ENCODE peak calls at places on chromosomes 3 and 15, in eight cellular contexts. L is natural killer cell treated with Interleukin-12 subunit alpha and Interleukin-12 subunit beta and Interleukin-15 and Interleukin-18, amount 100 ng/mL, for 72 hours; Q is upper lobe of right lung; B is heart right ventricle; H is substantia nigra; D is mesenteric fat pad; V is activated naive CD4-positive, alpha-beta T cell treated with anti-CD3 and anti-CD28 coated beads, Interleukin-2, amount 50 U/mL, for 72 hours; A is HEK293T. X is an unnamed sample.

GRCh38 chr3:29686889-29687592 is 406.2 kb downstream of the RBMS3 start:
- DNase-seq in L (no peak), Q (no peak), B (no peak), H (no peak), D (no peak), V (no peak), A (no peak), X (no peak)

GRCh38 chr3:132916096-132916495 is 122.1 kb upstream of the TMEM108 start:
- DNase-seq in L (no peak), Q (no peak), B (no peak), H (no peak), D (no peak), V (no peak), A (no peak), X (no peak)

GRCh38 chr3:146256851-146257486 is 6.1 kb upstream of the PLSCR4 start:
- DNase-seq in L (no peak), Q (no peak), B (no peak), H (no peak), D (no peak), V (no peak), A (no peak), X (no peak)

GRCh38 chr3:81643721-81644120 is 117.7 kb downstream of the GBE1 start:
- DNase-seq in L (no peak), Q (no peak), B (no peak), H (no peak), D (no peak), V (no peak), A (peak), X (no peak)

GRCh38 chr15:71465109-71465508 is 345.2 kb upstream of the NR2E3 start:
- DNase-seq in L (no peak), Q (no peak), B (no peak), H (no peak), D (no peak), V (no peak), A (no peak), X (peak)

GRCh38 chr3:125115640-125116039 is 59.8 kb upstream of the HEG1 start:
- DNase-seq in L (peak), Q (no peak), B (peak), H (no peak), D (no peak), V (no peak), A (no peak), X (no peak)

GRCh38 chr3:13016083-13016725 is 57.0 kb downstream of the IQSEC1 start:
- DNase-seq in L (peak), Q (peak), B (peak), H (no peak), D (no peak), V (no peak), A (no peak), X (no peak)

GRCh38 chr3:197397812-197398211 is 99.4 kb upstream of the DLG1 start:
- DNase-seq in L (no peak), Q (no peak), B (no peak), H (no peak), D (peak), V (no peak), A (no peak), X (no peak)

GRCh38 chr3:124351430-124352142 is 359.7 kb upstream of the ROPN1 start:
- DNase-seq in L (no peak), Q (no peak), B (peak), H (peak), D (no peak), V (no peak), A (peak), X (peak)

GRCh38 chr3:30135190-30135589 is 471.2 kb upstream of the TGFBR2 start:
- DNase-seq in L (no peak), Q (no peak), B (peak), H (no peak), D (no peak), V (no peak), A (no peak), X (no peak)

GRCh38 chr3:114058646-114059045 is 2.1 kb downstream of the QTRT2 start:
- DNase-seq in L (no peak), Q (no peak), B (no peak), H (no peak), D (no peak), V (no peak), A (no peak), X (no peak)

GRCh38 chr3:145182196-145182911 is 978.6 kb downstream of the PLOD2 start:
- DNase-seq in L (no peak), Q (no peak), B (no peak), H (no peak), D (no peak), V (no peak), A (no peak), X (no peak)

GRCh38 chr3:125165189-125165947 is 47.2 kb downstream of the SLC12A8 start:
- DNase-seq in L (no peak), Q (no peak), B (no peak), H (peak), D (peak), V (no peak), A (peak), X (no peak)

GRCh38 chr15:66388576-66388975 is 1.9 kb downstream of the MAP2K1 start:
- DNase-seq in L (no peak), Q (no peak), B (no peak), H (no peak), D (no peak), V (no peak), A (no peak), X (no peak)

GRCh38 chr3:172307143-172307560 is 141.1 kb downstream of the GHSR start:
- DNase-seq in L (no peak), Q (no peak), B (no peak), H (no peak), D (no peak), V (no peak), A (no peak), X (no peak)

GRCh38 chr15:89672221-89673161 is 6.7 kb downstream of the PLIN1 start:
- DNase-seq in L (no peak), Q (no peak), B (no peak), H (no peak), D (no peak), V (no peak), A (no peak), X (no peak)